ENCODE peak calls at places on chromosomes 1 and 21, in seven cellular contexts. One of them, this sample, is unnamed. For H3K4me1, the result is how much of the 10 kb centered on the place peaks cover.

GRCh38 chr1:27928216-27928954 is 6.4 kb upstream of the SMPDL3B start:
- DNase-seq in mesendoderm: no peak
- DNase-seq in neuronal stem cell: no peak
- DNase-seq in trophoblast cell: no peak
- DNase-seq in H1: no peak
- DNase-seq in IMR-90: no peak
- DNase-seq in H9: peak
- DNase-seq in this sample: no peak

GRCh38 chr1:116497660-116498059 is 73.2 kb downstream of the CD58 start:
- DNase-seq in H1: no peak
- DNase-seq in H9: no peak
- DNase-seq in IMR-90: peak
- DNase-seq in trophoblast cell: peak
- DNase-seq in mesendoderm: no peak
- DNase-seq in neuronal stem cell: no peak
- DNase-seq in this sample: peak

GRCh38 chr1:57546931-57547330 is 123.1 kb upstream of the DAB1 start:
- DNase-seq in H1: no peak
- DNase-seq in IMR-90: no peak
- DNase-seq in trophoblast cell: no peak
- DNase-seq in mesendoderm: peak
- DNase-seq in neuronal stem cell: no peak
- DNase-seq in H9: no peak
- DNase-seq in this sample: no peak

GRCh38 chr1:119778886-119779560 is 10.3 kb upstream of the HMGCS2 start:
- DNase-seq in H9: no peak
- DNase-seq in trophoblast cell: no peak
- DNase-seq in IMR-90: no peak
- DNase-seq in H1: no peak
- DNase-seq in neuronal stem cell: no peak
- DNase-seq in mesendoderm: no peak
- DNase-seq in this sample: no peak

GRCh38 chr1:60697204-60697994 is 385.0 kb upstream of the NFIA start:
- DNase-seq in IMR-90: no peak
- DNase-seq in trophoblast cell: no peak
- DNase-seq in neuronal stem cell: no peak
- DNase-seq in mesendoderm: no peak
- DNase-seq in H9: no peak
- DNase-seq in H1: no peak
- DNase-seq in this sample: no peak

GRCh38 chr1:51610637-51611036 is 6.3 kb upstream of the OSBPL9 start:
- DNase-seq in IMR-90: no peak
- DNase-seq in mesendoderm: no peak
- DNase-seq in H1: no peak
- DNase-seq in trophoblast cell: no peak
- DNase-seq in neuronal stem cell: no peak
- DNase-seq in H9: peak
- DNase-seq in this sample: no peak

GRCh38 chr1:65952692-65953091 is 160.0 kb downstream of the PDE4B start:
- DNase-seq in IMR-90: peak
- DNase-seq in mesendoderm: no peak
- DNase-seq in H1: no peak
- DNase-seq in trophoblast cell: no peak
- DNase-seq in neuronal stem cell: no peak
- DNase-seq in H9: no peak
- DNase-seq in this sample: peak

GRCh38 chr21:45469273-45470086 is 64.5 kb downstream of the COL18A1 start:
- DNase-seq in mesendoderm: no peak
- DNase-seq in neuronal stem cell: peak
- DNase-seq in H1: no peak
- DNase-seq in H9: no peak
- DNase-seq in IMR-90: no peak
- DNase-seq in trophoblast cell: no peak
- DNase-seq in this sample: no peak

GRCh38 chr1:20184997-20185833 is 681 bp upstream of the UBXN10 start:
- DNase-seq in IMR-90: no peak
- DNase-seq in trophoblast cell: no peak
- DNase-seq in H9: no peak
- DNase-seq in mesendoderm: peak
- DNase-seq in H1: no peak
- DNase-seq in neuronal stem cell: no peak
- DNase-seq in this sample: peak

GRCh38 chr1:95116666-95117206 is 419 bp upstream of the TLCD4 start:
- DNase-seq in IMR-90: peak
- DNase-seq in mesendoderm: peak
- DNase-seq in trophoblast cell: peak
- DNase-seq in H1: no peak
- DNase-seq in H9: peak
- DNase-seq in neuronal stem cell: peak
- DNase-seq in this sample: peak

GRCh38 chr1:43653339-43653738 is 3.4 kb downstream of the KDM4A start:
- DNase-seq in H1: no peak
- DNase-seq in IMR-90: peak
- DNase-seq in trophoblast cell: no peak
- DNase-seq in H9: peak
- DNase-seq in neuronal stem cell: no peak
- DNase-seq in mesendoderm: peak
- DNase-seq in this sample: peak

GRCh38 chr1:12542596-12543592 is 75.1 kb downstream of the DHRS3 start:
- DNase-seq in H1: no peak
- DNase-seq in IMR-90: peak
- DNase-seq in neuronal stem cell: peak
- DNase-seq in mesendoderm: no peak
- DNase-seq in trophoblast cell: no peak
- DNase-seq in H9: no peak
- DNase-seq in this sample: no peak

GRCh38 chr1:37437058-37437457 is 37.3 kb upstream of the ZC3H12A start:
- DNase-seq in mesendoderm: no peak
- DNase-seq in IMR-90: no peak
- DNase-seq in H1: no peak
- DNase-seq in neuronal stem cell: no peak
- DNase-seq in trophoblast cell: no peak
- DNase-seq in H9: no peak
- DNase-seq in this sample: no peak

GRCh38 chr1:72567511-72567910 is 285.2 kb upstream of the NEGR1 start:
- DNase-seq in trophoblast cell: no peak
- DNase-seq in H9: no peak
- DNase-seq in IMR-90: peak
- DNase-seq in neuronal stem cell: no peak
- DNase-seq in H1: no peak
- DNase-seq in mesendoderm: no peak
- DNase-seq in this sample: no peak

GRCh38 chr1:241774017-241774416 is 74.0 kb upstream of the EXO1 start:
- DNase-seq in IMR-90: no peak
- DNase-seq in neuronal stem cell: no peak
- DNase-seq in trophoblast cell: no peak
- DNase-seq in H9: no peak
- DNase-seq in mesendoderm: no peak
- DNase-seq in H1: no peak
- DNase-seq in this sample: no peak

GRCh38 chr21:33197546-33197945 is 32.2 kb upstream of the IFNAR2 start:
- DNase-seq in IMR-90: no peak
- DNase-seq in trophoblast cell: no peak
- DNase-seq in H9: no peak
- DNase-seq in neuronal stem cell: no peak
- DNase-seq in mesendoderm: peak
- DNase-seq in H1: no peak
- DNase-seq in this sample: no peak

GRCh38 chr1:221839794-221840395 is 98.0 kb upstream of the DUSP10 start:
- DNase-seq in H1: no peak
- DNase-seq in H9: no peak
- DNase-seq in mesendoderm: peak
- DNase-seq in neuronal stem cell: no peak
- DNase-seq in trophoblast cell: peak
- DNase-seq in IMR-90: peak
- DNase-seq in this sample: peak

GRCh38 chr1:116292929-116293725 is 79.9 kb upstream of the ATP1A1 start:
- DNase-seq in mesendoderm: no peak
- DNase-seq in H9: no peak
- DNase-seq in H1: no peak
- DNase-seq in neuronal stem cell: no peak
- DNase-seq in IMR-90: no peak
- DNase-seq in trophoblast cell: peak
- DNase-seq in this sample: peak

GRCh38 chr1:205543351-205544305 is 39.2 kb downstream of the CDK18 start:
- DNase-seq in trophoblast cell: peak
- DNase-seq in H9: peak
- DNase-seq in neuronal stem cell: peak
- DNase-seq in H1: peak
- DNase-seq in mesendoderm: peak
- DNase-seq in IMR-90: peak
- DNase-seq in this sample: peak

GRCh38 chr1:225462714-225463574 is 35.1 kb upstream of the LBR start:
- DNase-seq in IMR-90: no peak
- DNase-seq in H9: no peak
- DNase-seq in mesendoderm: no peak
- DNase-seq in H1: no peak
- DNase-seq in neuronal stem cell: no peak
- DNase-seq in trophoblast cell: no peak
- DNase-seq in this sample: no peak

GRCh38 chr1:225460737-225461532 is 33.1 kb upstream of the LBR start:
- DNase-seq in H1: no peak
- DNase-seq in IMR-90: no peak
- DNase-seq in neuronal stem cell: no peak
- DNase-seq in mesendoderm: no peak
- DNase-seq in H9: no peak
- DNase-seq in trophoblast cell: no peak
- DNase-seq in this sample: peak

GRCh38 chr1:225460021-225460736 is 32.3 kb upstream of the LBR start:
- DNase-seq in H9: no peak
- DNase-seq in IMR-90: no peak
- DNase-seq in neuronal stem cell: no peak
- DNase-seq in mesendoderm: no peak
- DNase-seq in H1: no peak
- DNase-seq in trophoblast cell: no peak
- DNase-seq in this sample: peak

GRCh38 chr1:225461533-225462428 is 33.9 kb upstream of the LBR start:
- DNase-seq in H9: no peak
- DNase-seq in neuronal stem cell: no peak
- DNase-seq in trophoblast cell: no peak
- DNase-seq in IMR-90: no peak
- DNase-seq in H1: no peak
- DNase-seq in mesendoderm: no peak
- DNase-seq in this sample: no peak

GRCh38 chr1:225462429-225462713 is 34.5 kb upstream of the LBR start:
- DNase-seq in IMR-90: no peak
- DNase-seq in H9: no peak
- DNase-seq in neuronal stem cell: no peak
- DNase-seq in trophoblast cell: no peak
- DNase-seq in H1: no peak
- DNase-seq in mesendoderm: no peak
- DNase-seq in this sample: no peak
- H3K4ac ChIP-seq in IMR-90: no peak
- H3K4ac ChIP-seq in H9: no peak
- H3K4ac ChIP-seq in neuronal stem cell: no peak
- H3K4ac ChIP-seq in trophoblast cell: no peak
- H3K4ac ChIP-seq in H1: no peak
- H3K4ac ChIP-seq in mesendoderm: no peak
- H3K4ac ChIP-seq in this sample: no peak

DNA sequence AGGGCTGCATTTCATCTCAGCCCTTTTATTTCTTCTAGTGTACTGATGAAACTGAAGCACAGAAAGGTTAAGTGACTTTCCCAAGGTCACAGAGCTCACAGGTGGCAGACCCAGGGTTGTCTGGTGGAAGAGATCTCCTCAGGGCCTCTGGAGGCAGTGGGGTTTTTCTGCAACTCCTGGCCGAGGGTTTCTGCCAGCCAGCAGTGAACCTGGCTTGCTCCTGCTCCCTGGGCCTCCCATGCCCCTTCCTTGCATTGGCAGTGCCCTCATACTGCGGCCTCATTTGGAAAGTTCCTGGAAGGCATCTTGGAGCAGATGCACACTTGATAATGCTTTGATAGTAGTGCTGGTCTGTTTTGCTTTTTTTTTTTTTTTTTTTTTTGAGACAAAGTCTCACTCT is 7.7 kb downstream of the GALNT2 start:
- DNase-seq in IMR-90: no peak
- DNase-seq in mesendoderm: no peak
- DNase-seq in H1: no peak
- DNase-seq in trophoblast cell: no peak
- DNase-seq in H9: no peak
- DNase-seq in neuronal stem cell: no peak
- DNase-seq in this sample: no peak
- H3K4me1 ChIP-seq in IMR-90: under half
- H3K4me1 ChIP-seq in mesendoderm: under half
- H3K4me1 ChIP-seq in H1: under half
- H3K4me1 ChIP-seq in trophoblast cell: under half
- H3K4me1 ChIP-seq in H9: under half
- H3K4me1 ChIP-seq in neuronal stem cell: under half
- H3K4me1 ChIP-seq in this sample: under half

DNA sequence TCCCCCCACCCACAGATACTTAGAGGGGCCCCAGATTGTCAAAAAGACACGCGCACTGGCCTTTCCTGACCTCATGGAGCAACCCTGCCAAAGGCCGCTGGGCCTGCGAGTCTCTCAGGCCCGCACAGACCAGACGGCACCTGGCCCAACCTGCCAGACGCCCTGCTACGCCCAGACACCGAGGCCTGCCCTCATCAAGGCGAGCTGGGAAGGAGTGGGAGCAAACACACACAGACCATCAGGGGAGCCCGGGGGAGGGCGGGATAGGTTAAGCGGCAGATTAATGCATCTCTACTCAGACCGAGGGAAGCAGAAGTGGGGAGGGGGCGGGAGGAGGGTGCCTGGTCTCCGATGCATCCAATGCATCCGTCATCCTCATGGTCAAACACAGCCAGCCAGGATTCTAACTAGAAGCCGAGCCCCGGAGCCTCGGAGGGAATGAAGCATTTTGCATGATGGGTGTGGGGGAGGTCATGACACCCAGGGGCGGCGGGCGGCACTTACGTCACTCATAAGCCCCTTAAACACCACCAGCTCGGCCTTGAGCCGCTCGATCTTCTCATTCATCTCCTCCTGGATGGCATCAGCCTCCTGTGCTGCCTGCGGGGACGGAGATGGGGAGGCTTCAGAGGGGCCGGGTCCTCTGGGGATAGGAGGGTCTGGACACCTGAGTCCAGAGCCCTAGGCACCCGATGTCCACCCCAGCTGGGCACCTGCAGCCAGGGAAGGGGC is 17.0 kb upstream of the ALDH4A1 start:
- DNase-seq in neuronal stem cell: no peak
- DNase-seq in H1: no peak
- DNase-seq in IMR-90: no peak
- DNase-seq in H9: no peak
- DNase-seq in mesendoderm: peak
- DNase-seq in trophoblast cell: no peak
- DNase-seq in this sample: no peak
- H3K4ac ChIP-seq in neuronal stem cell: no peak
- H3K4ac ChIP-seq in H1: no peak
- H3K4ac ChIP-seq in IMR-90: no peak
- H3K4ac ChIP-seq in H9: no peak
- H3K4ac ChIP-seq in mesendoderm: no peak
- H3K4ac ChIP-seq in trophoblast cell: peak
- H3K4ac ChIP-seq in this sample: no peak

DNA sequence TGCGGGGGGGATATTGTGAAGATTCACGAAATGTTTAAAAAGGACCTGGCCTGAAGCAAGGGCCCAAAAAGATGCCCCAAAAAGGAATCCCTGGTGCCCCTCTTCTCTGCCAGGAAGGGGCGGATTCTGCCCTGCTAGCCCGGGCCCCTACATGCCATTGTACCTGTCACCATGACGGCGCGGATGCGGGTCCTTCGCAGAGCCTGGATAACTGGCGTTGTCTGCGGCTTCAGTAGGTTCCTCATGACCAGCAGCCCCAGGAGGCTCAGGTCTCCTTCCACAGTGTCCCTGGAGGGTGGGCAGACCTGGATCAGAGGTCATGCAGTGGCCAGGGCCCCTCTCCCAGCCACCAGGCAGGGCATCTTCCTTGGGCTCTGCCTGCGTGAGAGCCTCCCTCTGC is 11.2 kb upstream of the MFAP2 start:
- DNase-seq in trophoblast cell: no peak
- DNase-seq in H1: no peak
- DNase-seq in neuronal stem cell: no peak
- DNase-seq in IMR-90: no peak
- DNase-seq in H9: no peak
- DNase-seq in mesendoderm: no peak
- DNase-seq in this sample: no peak
- H3K4me1 ChIP-seq in trophoblast cell: under half
- H3K4me1 ChIP-seq in H1: under half
- H3K4me1 ChIP-seq in neuronal stem cell: under half
- H3K4me1 ChIP-seq in IMR-90: under half
- H3K4me1 ChIP-seq in H9: under half
- H3K4me1 ChIP-seq in mesendoderm: under half
- H3K4me1 ChIP-seq in this sample: under half

This sample was measured in mesenchymal stem cell.